ENCODE peak calls at places on chromosomes 4 and X, in eight cellular contexts. One of them, this sample, is unnamed.

GRCh38 chr4:126375462-126376054 is 1060.8 kb downstream of the FAT4 start:
- DNase-seq in H9: no peak
- DNase-seq in PC-3: no peak
- DNase-seq in IMR-90: no peak
- DNase-seq in endothelial cell of umbilical vein: peak
- DNase-seq in neural progenitor cell: no peak
- DNase-seq in HCT116: no peak
- DNase-seq in fibroblast of lung: peak
- DNase-seq in this sample: no peak

GRCh38 chr4:3342182-3342854 is 49.5 kb downstream of the RGS12 start:
- DNase-seq in HCT116: no peak
- DNase-seq in H9: no peak
- DNase-seq in PC-3: peak
- DNase-seq in fibroblast of lung: peak
- DNase-seq in endothelial cell of umbilical vein: peak
- DNase-seq in IMR-90: peak
- DNase-seq in neural progenitor cell: no peak
- DNase-seq in this sample: no peak

GRCh38 chr4:104489731-104490095 is 5.0 kb downstream of the CXXC4 start:
- DNase-seq in IMR-90: no peak
- DNase-seq in endothelial cell of umbilical vein: no peak
- DNase-seq in HCT116: no peak
- DNase-seq in H9: no peak
- DNase-seq in PC-3: no peak
- DNase-seq in neural progenitor cell: no peak
- DNase-seq in fibroblast of lung: no peak
- DNase-seq in this sample: no peak

GRCh38 chr4:98584265-98584664 is 74.1 kb downstream of the TSPAN5 start:
- DNase-seq in endothelial cell of umbilical vein: no peak
- DNase-seq in neural progenitor cell: no peak
- DNase-seq in PC-3: peak
- DNase-seq in fibroblast of lung: no peak
- DNase-seq in H9: no peak
- DNase-seq in IMR-90: peak
- DNase-seq in HCT116: no peak
- DNase-seq in this sample: peak

GRCh38 chrX:45664727-45665290 is 464.1 kb upstream of the DIPK2B start:
- DNase-seq in neural progenitor cell: no peak
- DNase-seq in HCT116: no peak
- DNase-seq in IMR-90: no peak
- DNase-seq in H9: no peak
- DNase-seq in endothelial cell of umbilical vein: no peak
- DNase-seq in fibroblast of lung: no peak
- DNase-seq in PC-3: no peak
- DNase-seq in this sample: no peak

GRCh38 chr4:147829401-147830101 is 97.7 kb downstream of the ARHGAP10 start:
- DNase-seq in PC-3: no peak
- DNase-seq in neural progenitor cell: no peak
- DNase-seq in HCT116: no peak
- DNase-seq in IMR-90: peak
- DNase-seq in H9: no peak
- DNase-seq in fibroblast of lung: peak
- DNase-seq in endothelial cell of umbilical vein: no peak
- DNase-seq in this sample: no peak

GRCh38 chr4:187294861-187295260 is 571.2 kb upstream of the FAT1 start:
- DNase-seq in H9: no peak
- DNase-seq in IMR-90: peak
- DNase-seq in endothelial cell of umbilical vein: no peak
- DNase-seq in PC-3: peak
- DNase-seq in neural progenitor cell: no peak
- DNase-seq in HCT116: no peak
- DNase-seq in fibroblast of lung: peak
- DNase-seq in this sample: no peak

GRCh38 chrX:7088968-7089615 is 58.4 kb upstream of the STS start:
- DNase-seq in endothelial cell of umbilical vein: no peak
- DNase-seq in neural progenitor cell: peak
- DNase-seq in IMR-90: no peak
- DNase-seq in HCT116: no peak
- DNase-seq in H9: peak
- DNase-seq in PC-3: peak
- DNase-seq in fibroblast of lung: no peak
- DNase-seq in this sample: no peak

GRCh38 chr4:137707626-137708025 is 175.3 kb upstream of the PCDH18 start:
- DNase-seq in endothelial cell of umbilical vein: peak
- DNase-seq in neural progenitor cell: no peak
- DNase-seq in IMR-90: peak
- DNase-seq in PC-3: peak
- DNase-seq in H9: no peak
- DNase-seq in HCT116: no peak
- DNase-seq in fibroblast of lung: peak
- DNase-seq in this sample: no peak

GRCh38 chr4:998096-998691 is 5.0 kb upstream of the SLC26A1 start:
- DNase-seq in endothelial cell of umbilical vein: no peak
- DNase-seq in neural progenitor cell: no peak
- DNase-seq in fibroblast of lung: no peak
- DNase-seq in IMR-90: no peak
- DNase-seq in H9: no peak
- DNase-seq in PC-3: no peak
- DNase-seq in HCT116: no peak
- DNase-seq in this sample: no peak

GRCh38 chr4:100414016-100414790 is 103.6 kb downstream of the EMCN start:
- DNase-seq in IMR-90: peak
- DNase-seq in H9: no peak
- DNase-seq in neural progenitor cell: no peak
- DNase-seq in endothelial cell of umbilical vein: no peak
- DNase-seq in PC-3: peak
- DNase-seq in HCT116: no peak
- DNase-seq in fibroblast of lung: no peak
- DNase-seq in this sample: no peak

GRCh38 chr4:187424636-187425035 is 570.9 kb upstream of the ZFP42 start:
- DNase-seq in IMR-90: no peak
- DNase-seq in neural progenitor cell: no peak
- DNase-seq in PC-3: peak
- DNase-seq in fibroblast of lung: no peak
- DNase-seq in HCT116: no peak
- DNase-seq in H9: no peak
- DNase-seq in endothelial cell of umbilical vein: no peak
- DNase-seq in this sample: no peak

GRCh38 chrX:46737462-46737861 is 21.5 kb downstream of the SLC9A7 start:
- DNase-seq in PC-3: peak
- DNase-seq in fibroblast of lung: peak
- DNase-seq in H9: no peak
- DNase-seq in neural progenitor cell: no peak
- DNase-seq in HCT116: no peak
- DNase-seq in IMR-90: peak
- DNase-seq in endothelial cell of umbilical vein: no peak
- DNase-seq in this sample: no peak

GRCh38 chr4:123591875-123592274 is 195.3 kb downstream of the SPRY1 start:
- DNase-seq in fibroblast of lung: no peak
- DNase-seq in IMR-90: no peak
- DNase-seq in PC-3: no peak
- DNase-seq in endothelial cell of umbilical vein: no peak
- DNase-seq in H9: no peak
- DNase-seq in HCT116: no peak
- DNase-seq in neural progenitor cell: no peak
- DNase-seq in this sample: no peak

GRCh38 chrX:47361538-47362511 is 8.6 kb upstream of the ZNF157 start:
- DNase-seq in H9: peak
- DNase-seq in endothelial cell of umbilical vein: peak
- DNase-seq in fibroblast of lung: peak
- DNase-seq in IMR-90: peak
- DNase-seq in HCT116: peak
- DNase-seq in neural progenitor cell: peak
- DNase-seq in PC-3: peak
- DNase-seq in this sample: no peak

GRCh38 chr4:184824776-184825393 is 883 bp downstream of the ACSL1 start:
- DNase-seq in HCT116: no peak
- DNase-seq in neural progenitor cell: no peak
- DNase-seq in H9: no peak
- DNase-seq in IMR-90: no peak
- DNase-seq in endothelial cell of umbilical vein: peak
- DNase-seq in PC-3: peak
- DNase-seq in fibroblast of lung: no peak
- DNase-seq in this sample: no peak

GRCh38 chr4:56976283-56976877 is 1.0 kb downstream of the NOA1 start:
- DNase-seq in IMR-90: no peak
- DNase-seq in H9: no peak
- DNase-seq in fibroblast of lung: no peak
- DNase-seq in endothelial cell of umbilical vein: peak
- DNase-seq in HCT116: no peak
- DNase-seq in neural progenitor cell: no peak
- DNase-seq in PC-3: no peak
- DNase-seq in this sample: no peak

GRCh38 chr4:48947731-48948130 is 38.3 kb upstream of the CWH43 start:
- DNase-seq in fibroblast of lung: no peak
- DNase-seq in endothelial cell of umbilical vein: no peak
- DNase-seq in HCT116: no peak
- DNase-seq in H9: no peak
- DNase-seq in PC-3: no peak
- DNase-seq in neural progenitor cell: no peak
- DNase-seq in IMR-90: no peak
- DNase-seq in this sample: no peak

GRCh38 chr4:48944659-48945290 is 38.2 kb upstream of the OCIAD2 start:
- DNase-seq in H9: peak
- DNase-seq in endothelial cell of umbilical vein: no peak
- DNase-seq in neural progenitor cell: peak
- DNase-seq in IMR-90: no peak
- DNase-seq in HCT116: no peak
- DNase-seq in fibroblast of lung: no peak
- DNase-seq in PC-3: peak
- DNase-seq in this sample: no peak

GRCh38 chr4:48945981-48946380 is 39.4 kb upstream of the OCIAD2 start:
- DNase-seq in HCT116: no peak
- DNase-seq in neural progenitor cell: no peak
- DNase-seq in fibroblast of lung: no peak
- DNase-seq in endothelial cell of umbilical vein: no peak
- DNase-seq in IMR-90: no peak
- DNase-seq in PC-3: no peak
- DNase-seq in H9: no peak
- DNase-seq in this sample: no peak

GRCh38 chr4:48943387-48943786 is 36.8 kb upstream of the OCIAD2 start:
- DNase-seq in PC-3: peak
- DNase-seq in HCT116: peak
- DNase-seq in fibroblast of lung: no peak
- DNase-seq in neural progenitor cell: no peak
- DNase-seq in IMR-90: no peak
- DNase-seq in endothelial cell of umbilical vein: no peak
- DNase-seq in H9: peak
- DNase-seq in this sample: peak

DNA sequence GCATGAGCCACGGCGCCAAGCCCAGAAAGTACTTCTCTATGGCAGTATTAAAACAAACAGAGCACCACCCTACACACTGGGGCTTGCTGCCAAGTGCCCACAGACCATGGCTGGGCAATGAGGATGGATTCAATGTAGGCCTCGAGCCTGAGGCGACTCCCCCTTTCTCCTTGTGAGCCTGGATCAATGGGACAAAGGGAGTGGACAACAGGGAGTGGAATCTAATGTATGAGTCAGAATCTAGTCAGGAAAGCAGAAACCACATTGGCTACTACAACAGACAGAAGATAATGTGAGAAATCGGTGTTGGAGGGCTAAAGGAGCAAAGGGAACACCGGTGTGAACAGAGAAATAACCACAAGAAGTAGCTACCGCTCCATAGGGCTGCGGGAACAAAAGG is 37.7 kb upstream of the OCIAD2 start:
- DNase-seq in neural progenitor cell: no peak
- DNase-seq in HCT116: peak
- DNase-seq in PC-3: peak
- DNase-seq in H9: no peak
- DNase-seq in fibroblast of lung: no peak
- DNase-seq in endothelial cell of umbilical vein: no peak
- DNase-seq in IMR-90: no peak
- DNase-seq in this sample: peak
- H2AFZ ChIP-seq in neural progenitor cell: no peak
- H2AFZ ChIP-seq in HCT116: peak
- H2AFZ ChIP-seq in PC-3: peak
- H2AFZ ChIP-seq in H9: no peak
- H2AFZ ChIP-seq in fibroblast of lung: no peak
- H2AFZ ChIP-seq in endothelial cell of umbilical vein: peak
- H2AFZ ChIP-seq in IMR-90: peak
- H2AFZ ChIP-seq in this sample: peak

GRCh38 chrX:3962511-3963350 is 249.3 kb upstream of the PRKX start:
- DNase-seq in fibroblast of lung: peak
- DNase-seq in PC-3: peak
- DNase-seq in HCT116: no peak
- DNase-seq in endothelial cell of umbilical vein: peak
- DNase-seq in neural progenitor cell: peak
- DNase-seq in H9: peak
- DNase-seq in IMR-90: peak
- DNase-seq in this sample: peak
- TF ChIP-seq CTCF in fibroblast of lung: peak
- TF ChIP-seq CTCF in PC-3: peak
- TF ChIP-seq CTCF in HCT116: peak
- TF ChIP-seq CTCF in endothelial cell of umbilical vein: no peak
- TF ChIP-seq CTCF in neural progenitor cell: peak
- TF ChIP-seq CTCF in H9: peak
- TF ChIP-seq CTCF in IMR-90: peak
- TF ChIP-seq CTCF in this sample: peak

DNA sequence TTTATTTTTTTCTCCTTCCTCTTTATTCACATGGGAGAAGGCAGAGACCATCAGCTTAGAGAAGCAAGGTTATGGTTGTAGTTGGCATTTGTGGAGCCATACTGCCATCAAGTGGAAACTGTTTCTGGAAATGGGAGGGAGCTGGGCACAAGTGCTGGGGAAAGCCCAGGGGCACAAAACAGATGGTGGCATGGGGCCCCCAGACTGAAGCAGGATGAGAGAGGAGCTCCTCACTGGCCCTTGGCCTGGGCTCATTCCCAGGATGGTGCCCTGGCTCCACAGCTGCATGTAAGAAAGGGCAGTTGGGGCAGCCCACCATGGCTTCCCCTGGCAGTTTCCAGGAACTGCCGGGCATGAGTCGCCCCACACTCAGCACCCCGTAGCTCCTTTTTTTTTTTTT is 59.2 kb downstream of the NBDY start:
- DNase-seq in neural progenitor cell: no peak
- DNase-seq in H9: no peak
- DNase-seq in HCT116: no peak
- DNase-seq in fibroblast of lung: no peak
- DNase-seq in PC-3: no peak
- DNase-seq in IMR-90: peak
- DNase-seq in endothelial cell of umbilical vein: no peak
- DNase-seq in this sample: no peak
- H2AFZ ChIP-seq in neural progenitor cell: no peak
- H2AFZ ChIP-seq in H9: no peak
- H2AFZ ChIP-seq in HCT116: no peak
- H2AFZ ChIP-seq in fibroblast of lung: no peak
- H2AFZ ChIP-seq in PC-3: no peak
- H2AFZ ChIP-seq in IMR-90: no peak
- H2AFZ ChIP-seq in endothelial cell of umbilical vein: no peak
- H2AFZ ChIP-seq in this sample: no peak

DNA sequence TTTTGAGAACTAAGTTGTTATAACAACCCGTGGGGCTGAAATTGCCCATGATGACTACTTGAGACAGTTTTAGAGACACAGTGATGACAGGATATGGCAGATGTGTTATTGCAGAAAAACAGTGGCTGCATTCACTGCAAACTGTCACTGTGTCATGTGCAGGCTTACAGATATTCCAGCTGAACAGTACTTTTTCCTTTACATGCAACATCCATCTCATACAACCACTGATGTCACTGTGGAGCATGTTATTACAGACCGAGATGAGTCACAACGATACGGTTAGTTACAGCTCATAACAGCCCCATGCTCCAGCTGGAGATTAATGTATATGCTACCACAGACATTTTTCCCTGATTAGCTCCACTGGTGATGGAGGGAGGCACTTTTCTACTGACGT is 207.4 kb downstream of the TMA16 start:
- DNase-seq in neural progenitor cell: no peak
- DNase-seq in H9: no peak
- DNase-seq in fibroblast of lung: peak
- DNase-seq in HCT116: no peak
- DNase-seq in PC-3: no peak
- DNase-seq in IMR-90: peak
- DNase-seq in endothelial cell of umbilical vein: no peak
- DNase-seq in this sample: no peak
- TF ChIP-seq CTCF in neural progenitor cell: no peak
- TF ChIP-seq CTCF in H9: no peak
- TF ChIP-seq CTCF in fibroblast of lung: no peak
- TF ChIP-seq CTCF in HCT116: no peak
- TF ChIP-seq CTCF in PC-3: no peak
- TF ChIP-seq CTCF in IMR-90: peak
- TF ChIP-seq CTCF in endothelial cell of umbilical vein: no peak
- TF ChIP-seq CTCF in this sample: no peak